ENCODE peak calls at places on chromosome 1, in four cellular contexts. One of them, this sample, is unnamed.

GRCh38 chr1:229887043-229887822 is 179.8 kb upstream of the GALNT2 start:
- DNase-seq in stimulated activated naive CD4-positive, alpha-beta T cell: no peak
- DNase-seq in H4: peak; percentile 51
- DNase-seq in RWPE1: peak; percentile 86
- DNase-seq in this sample: no peak

GRCh38 chr1:27602510-27603319 is 1.2 kb downstream of the AHDC1 start:
- DNase-seq in stimulated activated naive CD4-positive, alpha-beta T cell: peak; percentile 38
- DNase-seq in H4: no peak
- DNase-seq in RWPE1: peak; percentile 83
- DNase-seq in this sample: no peak

GRCh38 chr1:205547932-205548827 is 43.7 kb downstream of the CDK18 start:
- DNase-seq in stimulated activated naive CD4-positive, alpha-beta T cell: no peak
- DNase-seq in H4: no peak
- DNase-seq in RWPE1: no peak
- DNase-seq in this sample: no peak

GRCh38 chr1:229714964-229715603 is 89.0 kb downstream of the URB2 start:
- DNase-seq in stimulated activated naive CD4-positive, alpha-beta T cell: no peak
- DNase-seq in H4: no peak
- DNase-seq in RWPE1: peak; percentile 25
- DNase-seq in this sample: peak; percentile 9

GRCh38 chr1:194056169-194056568 is 869.8 kb upstream of the B3GALT2 start:
- DNase-seq in stimulated activated naive CD4-positive, alpha-beta T cell: peak; percentile 10
- DNase-seq in H4: no peak
- DNase-seq in RWPE1: no peak
- DNase-seq in this sample: no peak

GRCh38 chr1:174836543-174836942 is 163.2 kb upstream of the CACYBP start:
- DNase-seq in stimulated activated naive CD4-positive, alpha-beta T cell: no peak
- DNase-seq in H4: no peak
- DNase-seq in RWPE1: no peak
- DNase-seq in this sample: no peak

GRCh38 chr1:237525102-237525501 is 365.6 kb downstream of the ZP4 start:
- DNase-seq in stimulated activated naive CD4-positive, alpha-beta T cell: no peak
- DNase-seq in H4: no peak
- DNase-seq in RWPE1: no peak
- DNase-seq in this sample: no peak

GRCh38 chr1:197633447-197634039 is 141.7 kb downstream of the DENND1B start:
- DNase-seq in stimulated activated naive CD4-positive, alpha-beta T cell: no peak
- DNase-seq in H4: no peak
- DNase-seq in RWPE1: no peak
- DNase-seq in this sample: no peak

GRCh38 chr1:226158983-226159382 is 27.6 kb downstream of the ACBD3 start:
- DNase-seq in stimulated activated naive CD4-positive, alpha-beta T cell: no peak
- DNase-seq in H4: no peak
- DNase-seq in RWPE1: no peak
- DNase-seq in this sample: no peak

GRCh38 chr1:83942914-83943313 is 56.0 kb downstream of the TTLL7 start:
- DNase-seq in stimulated activated naive CD4-positive, alpha-beta T cell: no peak
- DNase-seq in H4: no peak
- DNase-seq in RWPE1: no peak
- DNase-seq in this sample: no peak

GRCh38 chr1:172421974-172422604 is 1.6 kb downstream of the C1orf105 start:
- DNase-seq in stimulated activated naive CD4-positive, alpha-beta T cell: no peak
- DNase-seq in H4: no peak
- DNase-seq in RWPE1: no peak
- DNase-seq in this sample: no peak

GRCh38 chr1:53145942-53146708 is 3.7 kb upstream of the SLC1A7 start:
- DNase-seq in stimulated activated naive CD4-positive, alpha-beta T cell: no peak
- DNase-seq in H4: peak; percentile 98
- DNase-seq in RWPE1: peak; percentile 92
- DNase-seq in this sample: peak; percentile 33

GRCh38 chr1:32394890-32395415 is 712 bp upstream of the BSDC1 start:
- DNase-seq in stimulated activated naive CD4-positive, alpha-beta T cell: no peak
- DNase-seq in H4: no peak
- DNase-seq in RWPE1: peak; percentile 23
- DNase-seq in this sample: no peak

GRCh38 chr1:9482403-9482802 is 56.9 kb upstream of the SLC25A33 start:
- DNase-seq in stimulated activated naive CD4-positive, alpha-beta T cell: no peak
- DNase-seq in H4: no peak
- DNase-seq in RWPE1: no peak
- DNase-seq in this sample: no peak

GRCh38 chr1:180939706-180940094 is 27.0 kb downstream of the KIAA1614 start:
- DNase-seq in stimulated activated naive CD4-positive, alpha-beta T cell: no peak
- DNase-seq in H4: no peak
- DNase-seq in RWPE1: no peak
- DNase-seq in this sample: no peak

GRCh38 chr1:2174348-2175054 is 20.1 kb downstream of the FAAP20 start:
- DNase-seq in stimulated activated naive CD4-positive, alpha-beta T cell: no peak
- DNase-seq in H4: peak; percentile 65
- DNase-seq in RWPE1: peak; percentile 87
- DNase-seq in this sample: peak; percentile 28

GRCh38 chr1:228030451-228031201 is 23.8 kb downstream of the WNT3A start:
- DNase-seq in stimulated activated naive CD4-positive, alpha-beta T cell: no peak
- DNase-seq in H4: no peak
- DNase-seq in RWPE1: no peak
- DNase-seq in this sample: no peak

GRCh38 chr1:58437623-58438022 is 108.9 kb downstream of the OMA1 start:
- DNase-seq in stimulated activated naive CD4-positive, alpha-beta T cell: no peak
- DNase-seq in H4: no peak
- DNase-seq in RWPE1: no peak
- DNase-seq in this sample: no peak

GRCh38 chr1:164660415-164661174 is 101.6 kb downstream of the PBX1 start:
- DNase-seq in stimulated activated naive CD4-positive, alpha-beta T cell: no peak
- DNase-seq in H4: peak; percentile 66
- DNase-seq in RWPE1: no peak
- DNase-seq in this sample: peak; percentile 59

GRCh38 chr1:53371851-53372250 is 44.0 kb upstream of the LRP8 start:
- DNase-seq in stimulated activated naive CD4-positive, alpha-beta T cell: no peak
- DNase-seq in H4: no peak
- DNase-seq in RWPE1: no peak
- DNase-seq in this sample: no peak